ENCODE peak calls at places on chromosome 5, in nine cellular contexts. Q is stimulated activated naive B cell treated with anti-CD40 and anti-IgM and Interleukin-4, amounts not matched to agents 10 μg/mL and 1 μg/mL and 100 μg/mL, for 72 hours; C is cardiac fibroblast; F is A549; H is Right ventricle myocardium superior; B is ACHN; N is uterus; W is stimulated activated CD8-positive, alpha-beta memory T cell treated with anti-CD3 and anti-CD28 coated beads, Interleukin-12 subunit alpha, Interleukin-12 subunit beta, amount 100 ng/mL, for 1 hour; I is HEK293T. O is an unnamed sample.
A peak's percentile ranks its signal among the peaks of the same experiment; 100 is the strongest.

GRCh38 chr5:160272041-160272663 is 40.2 kb downstream of the CCNJL start:
- DNase-seq in Q (no peak), C (no peak), F (no peak), H (no peak), B (no peak), N (no peak), W (no peak), I (no peak), O (no peak)

GRCh38 chr5:133945561-133945960 is 22.9 kb downstream of the C5orf15 start:
- DNase-seq in Q (no peak), C (no peak), F (no peak), H (no peak), B (no peak), N (no peak), W (no peak), I (no peak), O (no peak)

GRCh38 chr5:164824671-164825070 is 1319.3 kb downstream of the MAT2B start:
- DNase-seq in Q (no peak), C (no peak), F (no peak), H (no peak), B (no peak), N (no peak), W (no peak), I (no peak), O (no peak)

GRCh38 chr5:39176740-39177628 is 42.4 kb downstream of the FYB1 start:
- DNase-seq in Q (no peak), C (no peak), F (no peak), H (no peak), B (no peak), N (no peak), W (no peak), I (no peak), O (no peak)

GRCh38 chr5:153982206-153982605 is 56.5 kb downstream of the FAM114A2 start:
- DNase-seq in Q (no peak), C (no peak), F (no peak), H (no peak), B (no peak), N (no peak), W (no peak), I (no peak), O (no peak)

GRCh38 chr5:140310434-140310833 is 7.5 kb upstream of the PFDN1 start:
- DNase-seq in Q (no peak), C (peak; percentile 64), F (no peak), H (no peak), B (no peak), N (no peak), W (no peak), I (no peak), O (no peak)

GRCh38 chr5:85466423-85466822 is 1081.7 kb upstream of the EDIL3 start:
- DNase-seq in Q (no peak), C (no peak), F (no peak), H (no peak), B (no peak), N (no peak), W (no peak), I (no peak), O (no peak)

GRCh38 chr5:65263291-65263690 is 218.4 kb downstream of the ADAMTS6 start:
- DNase-seq in Q (no peak), C (peak; percentile 45), F (no peak), H (no peak), B (no peak), N (no peak), W (no peak), I (no peak), O (no peak)

GRCh38 chr5:137582218-137582617 is 83.1 kb upstream of the SPOCK1 start:
- DNase-seq in Q (no peak), C (no peak), F (no peak), H (no peak), B (no peak), N (no peak), W (no peak), I (no peak), O (no peak)

GRCh38 chr5:16741007-16741406 is 124.2 kb upstream of the RETREG1 start:
- DNase-seq in Q (no peak), C (peak; percentile 53), F (no peak), H (no peak), B (no peak), N (no peak), W (no peak), I (no peak), O (no peak)

GRCh38 chr5:448061-448765 is 5.2 kb downstream of the EXOC3 start:
- DNase-seq in Q (no peak), C (no peak), F (no peak), H (peak; percentile 80), B (no peak), N (no peak), W (no peak), I (no peak), O (no peak)

GRCh38 chr5:71830626-71831539 is 111.8 kb downstream of the CARTPT start:
- DNase-seq in Q (no peak), C (peak; percentile 90), F (peak; percentile 33), H (peak; percentile 85), B (peak; percentile 31), N (peak; percentile 66), W (no peak), I (no peak), O (no peak)

GRCh38 chr5:14268236-14268701 is 125.1 kb downstream of the TRIO start:
- DNase-seq in Q (no peak), C (peak; percentile 89), F (peak; percentile 83), H (no peak), B (peak; percentile 61), N (no peak), W (no peak), I (no peak), O (no peak)